ENCODE peak calls at places on chromosomes 13 and 19, in five cellular contexts. D, X, L, Y and H are unnamed samples.

GRCh38 chr13:48901786-48902185 is 73.9 kb upstream of the FNDC3A start:
- DNase-seq in D (no peak), X (no peak), L (no peak), Y (no peak), H (no peak)

GRCh38 chr19:40057166-40057565 is 1.1 kb upstream of the ZNF780B start:
- DNase-seq in D (no peak), X (no peak), L (no peak), Y (no peak), H (no peak)

GRCh38 chr19:4229179-4229931 is at the start of gene EBI3:
- DNase-seq in D (peak), X (peak), L (no peak), Y (peak), H (no peak)

GRCh38 chr13:110771194-110771593 is 57.7 kb downstream of the ING1 start:
- DNase-seq in D (no peak), X (no peak), L (no peak), Y (peak), H (peak)

GRCh38 chr13:113884821-113885220 is 20.9 kb upstream of the GAS6 start:
- DNase-seq in D (no peak), X (no peak), L (no peak), Y (no peak), H (no peak)

GRCh38 chr13:39786091-39786490 is 130.6 kb downstream of the COG6 start:
- DNase-seq in D (no peak), X (no peak), L (no peak), Y (no peak), H (no peak)

GRCh38 chr13:110140099-110140498 is 166.9 kb downstream of the COL4A1 start:
- DNase-seq in D (no peak), X (no peak), L (no peak), Y (no peak), H (no peak)

GRCh38 chr13:78958019-78958418 is 299.1 kb upstream of the OBI1 start:
- DNase-seq in D (no peak), X (no peak), L (no peak), Y (no peak), H (no peak)

GRCh38 chr19:5950744-5951143 is 27.2 kb downstream of the RANBP3 start:
- DNase-seq in D (no peak), X (no peak), L (no peak), Y (no peak), H (no peak)

GRCh38 chr19:34319785-34320184 is 45.2 kb upstream of the GPI start:
- DNase-seq in D (no peak), X (no peak), L (no peak), Y (no peak), H (peak)

GRCh38 chr13:70817571-70817970 is 709.3 kb upstream of the KLHL1 start:
- DNase-seq in D (no peak), X (no peak), L (no peak), Y (no peak), H (no peak)

GRCh38 chr19:33339016-33339749 is 34.3 kb upstream of the CEBPG start:
- DNase-seq in D (no peak), X (no peak), L (no peak), Y (no peak), H (no peak)

GRCh38 chr19:10135551-10136334 is 16.0 kb upstream of the EIF3G start:
- DNase-seq in D (no peak), X (no peak), L (no peak), Y (no peak), H (no peak)

GRCh38 chr13:48559638-48560320 is 26.9 kb upstream of the RCBTB2 start:
- DNase-seq in D (no peak), X (no peak), L (no peak), Y (no peak), H (no peak)

GRCh38 chr13:32790731-32791130 is 204.5 kb downstream of the PDS5B start:
- DNase-seq in D (no peak), X (no peak), L (no peak), Y (no peak), H (no peak)

GRCh38 chr19:37342753-37343152 is 28.1 kb upstream of the ZNF527 start:
- DNase-seq in D (no peak), X (no peak), L (no peak), Y (no peak), H (no peak)

GRCh38 chr19:11005521-11005920 is 44.7 kb downstream of the SMARCA4 start:
- DNase-seq in D (no peak), X (no peak), L (no peak), Y (no peak), H (no peak)

GRCh38 chr13:105990256-105990958 is 545.1 kb downstream of the EFNB2 start:
- DNase-seq in D (no peak), X (no peak), L (no peak), Y (no peak), H (no peak)

GRCh38 chr13:29438772-29439171 is 156.7 kb downstream of the SLC7A1 start:
- DNase-seq in D (peak), X (no peak), L (no peak), Y (no peak), H (no peak)

GRCh38 chr13:43397110-43397509 is 373.7 kb downstream of the DNAJC15 start:
- DNase-seq in D (no peak), X (no peak), L (no peak), Y (no peak), H (no peak)

GRCh38 chr19:2724148-2724557 is 3.0 kb upstream of the DIRAS1 start:
- DNase-seq in D (no peak), X (peak), L (no peak), Y (no peak), H (no peak)
- TF ChIP-seq CTCF in D (peak), X (no peak), L (peak), Y (no peak), H (peak)

DNA sequence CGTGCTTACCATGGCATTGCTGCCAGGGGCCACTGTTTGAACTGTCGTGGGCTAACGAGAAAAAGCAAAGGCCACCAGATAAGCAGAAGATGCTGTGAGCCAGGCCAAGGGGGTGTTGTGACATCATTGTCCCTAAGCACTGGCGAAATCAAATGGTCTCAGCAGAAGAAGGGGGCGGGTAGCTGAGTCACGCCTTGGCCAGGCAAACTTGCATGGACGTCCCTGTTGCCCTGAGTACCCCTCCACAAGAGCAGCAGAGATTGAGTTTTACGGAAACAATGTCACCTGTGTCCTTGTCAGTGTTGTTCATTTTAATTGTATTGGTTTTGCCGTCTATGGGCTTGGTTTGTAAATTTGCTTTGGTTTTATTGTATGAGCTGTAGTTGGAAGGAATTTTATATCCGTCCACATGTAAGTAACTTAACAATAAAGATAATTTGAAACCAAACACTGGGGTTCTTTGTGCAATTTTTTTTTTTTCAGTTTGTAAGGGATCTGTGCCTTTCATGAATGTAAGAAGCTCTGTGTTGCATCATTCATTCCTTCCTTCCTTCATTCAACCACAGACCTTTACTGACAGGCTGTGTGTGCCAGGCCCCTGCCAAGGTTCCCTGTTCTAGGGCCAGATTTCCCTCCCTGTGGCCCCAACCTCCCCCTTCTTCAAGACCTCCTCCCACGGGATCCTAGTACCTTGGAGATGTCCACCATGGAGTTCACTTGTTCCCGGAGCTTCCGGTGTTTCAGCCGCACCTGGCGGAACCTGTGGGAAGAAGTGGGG is 12.3 kb downstream of the KCNN4 start:
- DNase-seq in D (no peak), X (no peak), L (no peak), Y (no peak), H (no peak)
- TF ChIP-seq CTCF in D (no peak), X (no peak), L (no peak), Y (no peak), H (no peak)

DNA sequence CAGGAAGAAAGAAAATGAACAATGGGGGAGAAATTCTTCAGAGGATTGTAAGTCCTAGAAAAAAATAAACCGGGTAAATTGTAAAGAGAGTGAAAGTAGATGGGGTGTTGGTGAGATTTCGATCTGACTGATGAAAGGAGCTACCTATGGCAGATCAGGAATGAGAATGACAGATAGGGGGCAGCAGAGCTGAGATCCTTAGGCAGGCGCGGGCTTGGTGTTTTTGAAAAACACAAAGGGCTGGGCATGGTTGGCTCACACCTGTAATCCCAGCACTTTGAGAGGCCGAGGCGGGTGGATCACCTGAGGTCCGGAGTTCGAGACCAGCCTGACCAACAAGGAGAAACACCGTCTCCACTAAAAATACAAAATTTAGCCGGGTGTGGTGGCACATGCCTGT is 1468.6 kb upstream of the SLC10A2 start:
- DNase-seq in D (no peak), X (peak), L (no peak), Y (no peak), H (no peak)
- TF ChIP-seq CTCF in D (no peak), X (no peak), L (peak), Y (no peak), H (no peak)

GRCh38 chr19:32138416-32138815 is 207.0 kb upstream of the ZNF507 start:
- DNase-seq in D (no peak), X (no peak), L (no peak), Y (no peak), H (no peak)
- TF ChIP-seq CTCF in D (no peak), X (peak), L (peak), Y (no peak), H (no peak)

GRCh38 chr19:53945998-53946397 is 16.7 kb upstream of the CACNG8 start:
- DNase-seq in D (no peak), X (no peak), L (no peak), Y (no peak), H (no peak)

GRCh38 chr19:53944933-53945332 is 17.8 kb upstream of the CACNG8 start:
- DNase-seq in D (no peak), X (no peak), L (no peak), Y (no peak), H (no peak)

GRCh38 chr19:53945441-53945840 is 17.3 kb upstream of the CACNG8 start:
- DNase-seq in D (no peak), X (no peak), L (no peak), Y (no peak), H (no peak)

GRCh38 chr19:53944416-53944815 is 18.3 kb upstream of the CACNG8 start:
- DNase-seq in D (no peak), X (no peak), L (no peak), Y (no peak), H (no peak)

DNA sequence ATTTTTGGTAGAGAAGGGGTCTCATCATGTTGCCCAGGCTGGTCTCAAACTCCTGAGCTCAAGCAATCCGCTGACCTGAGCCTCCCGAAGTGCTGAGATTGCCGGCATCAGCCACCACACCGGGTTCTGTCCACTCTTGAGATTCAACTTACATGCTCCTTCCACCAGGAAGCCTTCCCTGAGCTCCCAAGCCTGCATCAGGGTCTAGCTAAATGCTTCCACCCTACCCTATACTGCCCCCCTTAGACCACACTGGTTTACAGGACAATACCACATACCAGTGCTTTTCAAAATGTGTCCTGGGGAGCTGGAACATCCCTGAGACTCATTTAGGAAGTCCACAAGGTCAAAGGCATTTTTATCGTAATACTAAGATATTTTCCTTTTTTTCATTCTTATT is 15.1 kb upstream of the CACNG8 start:
- DNase-seq in D (no peak), X (no peak), L (no peak), Y (no peak), H (no peak)
- TF ChIP-seq CTCF in D (peak), X (peak), L (peak), Y (no peak), H (no peak)

DNA sequence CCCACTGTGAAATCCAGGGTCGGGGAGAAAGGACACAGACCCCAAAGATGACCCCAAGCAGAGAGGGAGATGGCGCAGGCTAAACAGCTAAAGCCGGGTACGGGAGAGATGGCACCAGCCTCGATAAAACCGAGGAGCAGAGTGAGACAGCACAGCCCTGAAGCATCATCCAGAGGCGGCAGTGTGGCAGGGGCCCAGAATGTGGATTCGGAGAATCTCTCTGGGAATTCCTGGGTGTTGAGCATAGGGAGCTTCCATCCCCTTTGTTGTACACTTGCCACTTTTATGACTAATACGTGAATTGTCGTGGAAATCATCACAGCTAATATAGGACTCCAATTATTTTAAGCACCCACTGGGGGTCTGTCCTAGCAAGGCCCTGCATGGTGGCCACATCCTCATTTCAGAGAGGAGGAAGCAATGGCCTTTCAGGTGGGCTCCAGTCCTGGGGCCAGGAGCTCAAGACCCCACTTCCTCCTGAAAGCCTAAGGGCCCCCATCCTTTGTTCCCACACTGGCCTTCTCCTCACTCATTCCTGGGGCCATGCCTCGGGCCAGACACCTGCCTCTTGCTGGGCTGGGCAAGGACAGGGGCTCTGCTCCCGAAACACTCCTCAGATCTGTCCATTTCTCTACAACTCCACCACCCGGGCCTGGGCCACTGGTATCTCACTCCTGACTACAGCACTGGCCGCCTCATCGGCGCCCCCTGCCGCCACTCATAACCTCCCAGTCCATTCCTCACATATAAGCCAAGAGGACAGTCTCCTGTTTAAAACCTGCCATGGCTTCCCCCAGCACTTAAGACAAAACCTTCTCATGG is 29.3 kb upstream of the ATP1A3 start:
- DNase-seq in D (peak), X (peak), L (no peak), Y (no peak), H (no peak)
- TF ChIP-seq CTCF in D (peak), X (peak), L (peak), Y (peak), H (peak)